ENCODE peak calls at places on chromosomes 7 and 10, in eight cellular contexts. One of them, this sample, is unnamed.

GRCh38 chr10:11512596-11512995 is 98.9 kb downstream of the USP6NL start:
- DNase-seq in M059J: no peak
- DNase-seq in neuronal stem cell: no peak
- DNase-seq in Ammon's horn: no peak
- DNase-seq in HT-29: no peak
- DNase-seq in HEK293T: no peak
- DNase-seq in activated CD8-positive, alpha-beta memory T cell treated with anti-CD3 and anti-CD28 coated beads, Interleukin-2, amount 50 U/mL, for 4 hours: no peak
- DNase-seq in left colon: no peak
- DNase-seq in this sample: no peak

GRCh38 chr7:107711301-107711700 is 32.6 kb upstream of the CBLL1 start:
- DNase-seq in left colon: no peak
- DNase-seq in activated CD8-positive, alpha-beta memory T cell treated with anti-CD3 and anti-CD28 coated beads, Interleukin-2, amount 50 U/mL, for 4 hours: no peak
- DNase-seq in Ammon's horn: no peak
- DNase-seq in HT-29: no peak
- DNase-seq in M059J: peak
- DNase-seq in HEK293T: no peak
- DNase-seq in neuronal stem cell: no peak
- DNase-seq in this sample: no peak

GRCh38 chr10:29897999-29898716 is 161.2 kb downstream of the JCAD start:
- DNase-seq in Ammon's horn: no peak
- DNase-seq in left colon: no peak
- DNase-seq in HEK293T: no peak
- DNase-seq in M059J: no peak
- DNase-seq in neuronal stem cell: no peak
- DNase-seq in HT-29: no peak
- DNase-seq in activated CD8-positive, alpha-beta memory T cell treated with anti-CD3 and anti-CD28 coated beads, Interleukin-2, amount 50 U/mL, for 4 hours: no peak
- DNase-seq in this sample: no peak

GRCh38 chr10:130018730-130019185 is 54.7 kb upstream of the EBF3 start:
- DNase-seq in Ammon's horn: no peak
- DNase-seq in activated CD8-positive, alpha-beta memory T cell treated with anti-CD3 and anti-CD28 coated beads, Interleukin-2, amount 50 U/mL, for 4 hours: no peak
- DNase-seq in left colon: no peak
- DNase-seq in HEK293T: no peak
- DNase-seq in HT-29: no peak
- DNase-seq in neuronal stem cell: no peak
- DNase-seq in M059J: peak
- DNase-seq in this sample: no peak

GRCh38 chr10:89115876-89116627 is 91.1 kb downstream of the CH25H start:
- DNase-seq in HEK293T: no peak
- DNase-seq in left colon: no peak
- DNase-seq in Ammon's horn: peak
- DNase-seq in neuronal stem cell: no peak
- DNase-seq in activated CD8-positive, alpha-beta memory T cell treated with anti-CD3 and anti-CD28 coated beads, Interleukin-2, amount 50 U/mL, for 4 hours: no peak
- DNase-seq in HT-29: no peak
- DNase-seq in M059J: peak
- DNase-seq in this sample: no peak

GRCh38 chr7:92404170-92404614 is 43.1 kb upstream of the GATAD1 start:
- DNase-seq in neuronal stem cell: no peak
- DNase-seq in Ammon's horn: no peak
- DNase-seq in M059J: peak
- DNase-seq in HT-29: no peak
- DNase-seq in HEK293T: no peak
- DNase-seq in activated CD8-positive, alpha-beta memory T cell treated with anti-CD3 and anti-CD28 coated beads, Interleukin-2, amount 50 U/mL, for 4 hours: peak
- DNase-seq in left colon: no peak
- DNase-seq in this sample: no peak

GRCh38 chr7:139743967-139744767 is 33.6 kb downstream of the HIPK2 start:
- DNase-seq in left colon: no peak
- DNase-seq in activated CD8-positive, alpha-beta memory T cell treated with anti-CD3 and anti-CD28 coated beads, Interleukin-2, amount 50 U/mL, for 4 hours: no peak
- DNase-seq in neuronal stem cell: no peak
- DNase-seq in HEK293T: no peak
- DNase-seq in Ammon's horn: no peak
- DNase-seq in HT-29: no peak
- DNase-seq in M059J: no peak
- DNase-seq in this sample: no peak

GRCh38 chr7:156943091-156944041 is 6.1 kb upstream of the NOM1 start:
- DNase-seq in neuronal stem cell: no peak
- DNase-seq in Ammon's horn: no peak
- DNase-seq in M059J: peak
- DNase-seq in HT-29: peak
- DNase-seq in HEK293T: no peak
- DNase-seq in left colon: no peak
- DNase-seq in activated CD8-positive, alpha-beta memory T cell treated with anti-CD3 and anti-CD28 coated beads, Interleukin-2, amount 50 U/mL, for 4 hours: no peak
- DNase-seq in this sample: no peak

GRCh38 chr7:92685146-92686042 is 95.2 kb upstream of the FAM133B start:
- DNase-seq in Ammon's horn: no peak
- DNase-seq in neuronal stem cell: no peak
- DNase-seq in left colon: no peak
- DNase-seq in M059J: no peak
- DNase-seq in activated CD8-positive, alpha-beta memory T cell treated with anti-CD3 and anti-CD28 coated beads, Interleukin-2, amount 50 U/mL, for 4 hours: peak
- DNase-seq in HEK293T: no peak
- DNase-seq in HT-29: no peak
- DNase-seq in this sample: no peak

GRCh38 chr7:106980358-106980685 is 64.2 kb upstream of the PRKAR2B start:
- DNase-seq in activated CD8-positive, alpha-beta memory T cell treated with anti-CD3 and anti-CD28 coated beads, Interleukin-2, amount 50 U/mL, for 4 hours: no peak
- DNase-seq in M059J: no peak
- DNase-seq in neuronal stem cell: no peak
- DNase-seq in HEK293T: no peak
- DNase-seq in HT-29: no peak
- DNase-seq in left colon: no peak
- DNase-seq in Ammon's horn: no peak
- DNase-seq in this sample: no peak

GRCh38 chr10:8051851-8052257 is 2.6 kb upstream of the GATA3 start:
- DNase-seq in Ammon's horn: no peak
- DNase-seq in HT-29: no peak
- DNase-seq in neuronal stem cell: peak
- DNase-seq in activated CD8-positive, alpha-beta memory T cell treated with anti-CD3 and anti-CD28 coated beads, Interleukin-2, amount 50 U/mL, for 4 hours: no peak
- DNase-seq in M059J: no peak
- DNase-seq in left colon: no peak
- DNase-seq in HEK293T: no peak
- DNase-seq in this sample: no peak

GRCh38 chr7:94510582-94511456 is 1.2 kb downstream of the CASD1 start:
- DNase-seq in M059J: peak
- DNase-seq in HEK293T: peak
- DNase-seq in Ammon's horn: peak
- DNase-seq in activated CD8-positive, alpha-beta memory T cell treated with anti-CD3 and anti-CD28 coated beads, Interleukin-2, amount 50 U/mL, for 4 hours: peak
- DNase-seq in neuronal stem cell: peak
- DNase-seq in HT-29: peak
- DNase-seq in left colon: peak
- DNase-seq in this sample: no peak

GRCh38 chr10:59970396-59971368 is 64.3 kb upstream of the CCDC6 start:
- DNase-seq in activated CD8-positive, alpha-beta memory T cell treated with anti-CD3 and anti-CD28 coated beads, Interleukin-2, amount 50 U/mL, for 4 hours: no peak
- DNase-seq in HEK293T: no peak
- DNase-seq in neuronal stem cell: no peak
- DNase-seq in HT-29: no peak
- DNase-seq in Ammon's horn: no peak
- DNase-seq in left colon: no peak
- DNase-seq in M059J: no peak
- DNase-seq in this sample: no peak

GRCh38 chr10:49611166-49611814 is 1.2 kb downstream of the SLC18A3 start:
- DNase-seq in HEK293T: no peak
- DNase-seq in neuronal stem cell: no peak
- DNase-seq in M059J: no peak
- DNase-seq in left colon: no peak
- DNase-seq in activated CD8-positive, alpha-beta memory T cell treated with anti-CD3 and anti-CD28 coated beads, Interleukin-2, amount 50 U/mL, for 4 hours: no peak
- DNase-seq in HT-29: no peak
- DNase-seq in Ammon's horn: no peak
- DNase-seq in this sample: peak

GRCh38 chr7:11297226-11297625 is 323.6 kb downstream of the PHF14 start:
- DNase-seq in HEK293T: no peak
- DNase-seq in neuronal stem cell: no peak
- DNase-seq in Ammon's horn: no peak
- DNase-seq in M059J: no peak
- DNase-seq in left colon: no peak
- DNase-seq in HT-29: no peak
- DNase-seq in activated CD8-positive, alpha-beta memory T cell treated with anti-CD3 and anti-CD28 coated beads, Interleukin-2, amount 50 U/mL, for 4 hours: no peak
- DNase-seq in this sample: no peak

GRCh38 chr7:4995429-4995969 is 36.5 kb upstream of the MMD2 start:
- DNase-seq in Ammon's horn: no peak
- DNase-seq in neuronal stem cell: no peak
- DNase-seq in HT-29: no peak
- DNase-seq in HEK293T: no peak
- DNase-seq in activated CD8-positive, alpha-beta memory T cell treated with anti-CD3 and anti-CD28 coated beads, Interleukin-2, amount 50 U/mL, for 4 hours: no peak
- DNase-seq in left colon: no peak
- DNase-seq in M059J: no peak
- DNase-seq in this sample: no peak

GRCh38 chr7:17298840-17299476 is 506 bp downstream of the AHR start:
- DNase-seq in activated CD8-positive, alpha-beta memory T cell treated with anti-CD3 and anti-CD28 coated beads, Interleukin-2, amount 50 U/mL, for 4 hours: peak
- DNase-seq in Ammon's horn: peak
- DNase-seq in HT-29: peak
- DNase-seq in M059J: peak
- DNase-seq in HEK293T: peak
- DNase-seq in left colon: peak
- DNase-seq in neuronal stem cell: peak
- DNase-seq in this sample: peak

GRCh38 chr7:2403718-2404648 is 572 bp downstream of the CHST12 start:
- DNase-seq in HT-29: peak
- DNase-seq in HEK293T: peak
- DNase-seq in Ammon's horn: peak
- DNase-seq in left colon: peak
- DNase-seq in neuronal stem cell: peak
- DNase-seq in M059J: peak
- DNase-seq in activated CD8-positive, alpha-beta memory T cell treated with anti-CD3 and anti-CD28 coated beads, Interleukin-2, amount 50 U/mL, for 4 hours: peak
- DNase-seq in this sample: peak

GRCh38 chr10:32210306-32211045 is 136.5 kb downstream of the EPC1 start:
- DNase-seq in M059J: peak
- DNase-seq in HT-29: peak
- DNase-seq in activated CD8-positive, alpha-beta memory T cell treated with anti-CD3 and anti-CD28 coated beads, Interleukin-2, amount 50 U/mL, for 4 hours: no peak
- DNase-seq in neuronal stem cell: no peak
- DNase-seq in left colon: peak
- DNase-seq in HEK293T: peak
- DNase-seq in Ammon's horn: no peak
- DNase-seq in this sample: peak

GRCh38 chr7:90412458-90413184 is 9.4 kb downstream of the CLDN12 start:
- DNase-seq in M059J: peak
- DNase-seq in HEK293T: peak
- DNase-seq in neuronal stem cell: no peak
- DNase-seq in left colon: peak
- DNase-seq in Ammon's horn: no peak
- DNase-seq in activated CD8-positive, alpha-beta memory T cell treated with anti-CD3 and anti-CD28 coated beads, Interleukin-2, amount 50 U/mL, for 4 hours: peak
- DNase-seq in HT-29: peak
- DNase-seq in this sample: peak

GRCh38 chr10:78910886-78911285 is 157.9 kb upstream of the ZMIZ1 start:
- DNase-seq in neuronal stem cell: no peak
- DNase-seq in Ammon's horn: no peak
- DNase-seq in HEK293T: no peak
- DNase-seq in HT-29: no peak
- DNase-seq in activated CD8-positive, alpha-beta memory T cell treated with anti-CD3 and anti-CD28 coated beads, Interleukin-2, amount 50 U/mL, for 4 hours: no peak
- DNase-seq in M059J: no peak
- DNase-seq in left colon: no peak
- DNase-seq in this sample: no peak

GRCh38 chr7:15821484-15822122 is 135.1 kb upstream of the MEOX2 start:
- DNase-seq in neuronal stem cell: no peak
- DNase-seq in HEK293T: no peak
- DNase-seq in left colon: no peak
- DNase-seq in M059J: no peak
- DNase-seq in HT-29: no peak
- DNase-seq in activated CD8-positive, alpha-beta memory T cell treated with anti-CD3 and anti-CD28 coated beads, Interleukin-2, amount 50 U/mL, for 4 hours: no peak
- DNase-seq in Ammon's horn: no peak
- DNase-seq in this sample: peak

GRCh38 chr10:73625004-73625883 is 16.0 kb downstream of the MYOZ1 start:
- DNase-seq in Ammon's horn: peak
- DNase-seq in HT-29: peak
- DNase-seq in neuronal stem cell: peak
- DNase-seq in left colon: peak
- DNase-seq in HEK293T: peak
- DNase-seq in M059J: peak
- DNase-seq in activated CD8-positive, alpha-beta memory T cell treated with anti-CD3 and anti-CD28 coated beads, Interleukin-2, amount 50 U/mL, for 4 hours: peak
- DNase-seq in this sample: peak

GRCh38 chr7:44383566-44383965 is 58.2 kb upstream of the CAMK2B start:
- DNase-seq in activated CD8-positive, alpha-beta memory T cell treated with anti-CD3 and anti-CD28 coated beads, Interleukin-2, amount 50 U/mL, for 4 hours: no peak
- DNase-seq in left colon: no peak
- DNase-seq in neuronal stem cell: no peak
- DNase-seq in M059J: peak
- DNase-seq in HT-29: no peak
- DNase-seq in HEK293T: no peak
- DNase-seq in Ammon's horn: no peak
- DNase-seq in this sample: peak

GRCh38 chr7:45000096-45001032 is at the start of gene CCM2:
- DNase-seq in left colon: peak
- DNase-seq in activated CD8-positive, alpha-beta memory T cell treated with anti-CD3 and anti-CD28 coated beads, Interleukin-2, amount 50 U/mL, for 4 hours: no peak
- DNase-seq in Ammon's horn: peak
- DNase-seq in HT-29: peak
- DNase-seq in M059J: peak
- DNase-seq in HEK293T: peak
- DNase-seq in neuronal stem cell: no peak
- DNase-seq in this sample: no peak

GRCh38 chr10:14384096-14384730 is 53.5 kb upstream of the FRMD4A start:
- DNase-seq in HEK293T: no peak
- DNase-seq in M059J: no peak
- DNase-seq in neuronal stem cell: no peak
- DNase-seq in Ammon's horn: no peak
- DNase-seq in activated CD8-positive, alpha-beta memory T cell treated with anti-CD3 and anti-CD28 coated beads, Interleukin-2, amount 50 U/mL, for 4 hours: no peak
- DNase-seq in HT-29: no peak
- DNase-seq in left colon: no peak
- DNase-seq in this sample: no peak

GRCh38 chr7:99267530-99268360 is 4.9 kb upstream of the MYH16 start:
- DNase-seq in Ammon's horn: peak
- DNase-seq in HEK293T: no peak
- DNase-seq in M059J: peak
- DNase-seq in activated CD8-positive, alpha-beta memory T cell treated with anti-CD3 and anti-CD28 coated beads, Interleukin-2, amount 50 U/mL, for 4 hours: no peak
- DNase-seq in left colon: no peak
- DNase-seq in HT-29: peak
- DNase-seq in neuronal stem cell: no peak
- DNase-seq in this sample: no peak

GRCh38 chr7:155868955-155869783 is 56.9 kb upstream of the SHH start:
- DNase-seq in activated CD8-positive, alpha-beta memory T cell treated with anti-CD3 and anti-CD28 coated beads, Interleukin-2, amount 50 U/mL, for 4 hours: no peak
- DNase-seq in left colon: no peak
- DNase-seq in Ammon's horn: no peak
- DNase-seq in HT-29: no peak
- DNase-seq in neuronal stem cell: no peak
- DNase-seq in M059J: no peak
- DNase-seq in HEK293T: no peak
- DNase-seq in this sample: no peak

GRCh38 chr10:79250259-79250658 is 97.0 kb upstream of the PPIF start:
- DNase-seq in HT-29: no peak
- DNase-seq in M059J: no peak
- DNase-seq in Ammon's horn: peak
- DNase-seq in left colon: no peak
- DNase-seq in HEK293T: no peak
- DNase-seq in neuronal stem cell: no peak
- DNase-seq in activated CD8-positive, alpha-beta memory T cell treated with anti-CD3 and anti-CD28 coated beads, Interleukin-2, amount 50 U/mL, for 4 hours: no peak
- DNase-seq in this sample: no peak

GRCh38 chr7:153887756-153888591 is 164.2 kb upstream of the DPP6 start:
- DNase-seq in M059J: no peak
- DNase-seq in HT-29: no peak
- DNase-seq in Ammon's horn: no peak
- DNase-seq in HEK293T: no peak
- DNase-seq in left colon: no peak
- DNase-seq in activated CD8-positive, alpha-beta memory T cell treated with anti-CD3 and anti-CD28 coated beads, Interleukin-2, amount 50 U/mL, for 4 hours: no peak
- DNase-seq in neuronal stem cell: peak
- DNase-seq in this sample: peak

GRCh38 chr7:50508471-50508943 is 56.7 kb downstream of the DDC start:
- DNase-seq in neuronal stem cell: no peak
- DNase-seq in M059J: no peak
- DNase-seq in Ammon's horn: no peak
- DNase-seq in left colon: no peak
- DNase-seq in activated CD8-positive, alpha-beta memory T cell treated with anti-CD3 and anti-CD28 coated beads, Interleukin-2, amount 50 U/mL, for 4 hours: no peak
- DNase-seq in HT-29: no peak
- DNase-seq in HEK293T: no peak
- DNase-seq in this sample: no peak

GRCh38 chr10:64091889-64092288 is 570.7 kb downstream of the REEP3 start:
- DNase-seq in M059J: no peak
- DNase-seq in left colon: no peak
- DNase-seq in HEK293T: peak
- DNase-seq in neuronal stem cell: no peak
- DNase-seq in activated CD8-positive, alpha-beta memory T cell treated with anti-CD3 and anti-CD28 coated beads, Interleukin-2, amount 50 U/mL, for 4 hours: no peak
- DNase-seq in HT-29: peak
- DNase-seq in Ammon's horn: peak
- DNase-seq in this sample: peak